ENCODE peak calls at places on chromosomes 5 and 9, in eight cellular contexts. O is HCT116, W is GM23338, A is OCI-LY7, J is MM.1S, B is GM23248, Y is PC-3, F is hepatocyte. P is an unnamed sample.

GRCh38 chr5:112165897-112166737 is 253.0 kb downstream of the EPB41L4A start:
- DNase-seq in Y (no peak), O (no peak), J (no peak), A (no peak), W (peak), B (no peak), F (peak), P (no peak)

GRCh38 chr9:95102001-95102433 is 215.5 kb downstream of the FANCC start:
- DNase-seq in W (no peak), Y (no peak), J (no peak), O (no peak), A (no peak), F (no peak), B (no peak), P (peak)

GRCh38 chr9:119453490-119453911 is 84.3 kb upstream of the BRINP1 start:
- DNase-seq in F (no peak), J (no peak), O (no peak), B (peak), A (no peak), Y (no peak), W (no peak), P (no peak)

GRCh38 chr9:118882674-118883073 is 486.6 kb downstream of the BRINP1 start:
- DNase-seq in W (no peak), B (peak), A (no peak), O (no peak), Y (peak), F (no peak), J (no peak), P (no peak)

GRCh38 chr5:112113565-112113964 is 305.5 kb downstream of the EPB41L4A start:
- DNase-seq in Y (no peak), F (no peak), W (no peak), A (no peak), O (no peak), B (no peak), J (no peak), P (no peak)

GRCh38 chr9:119556129-119556875 is 187.1 kb upstream of the BRINP1 start:
- DNase-seq in F (peak), W (peak), A (peak), J (peak), O (no peak), B (peak), Y (peak), P (peak)

GRCh38 chr5:23027830-23028229 is 174.7 kb upstream of the CDH12 start:
- DNase-seq in Y (no peak), B (no peak), W (no peak), J (no peak), F (no peak), O (no peak), A (no peak), P (no peak)

GRCh38 chr5:160310910-160311295 is 1.5 kb downstream of the CCNJL start:
- DNase-seq in J (no peak), F (no peak), W (peak), A (no peak), O (no peak), Y (no peak), B (no peak), P (peak)

GRCh38 chr9:77421506-77422265 is 226.4 kb downstream of the GNA14 start:
- DNase-seq in F (no peak), W (no peak), B (peak), O (no peak), Y (no peak), J (no peak), A (no peak), P (no peak)

GRCh38 chr9:108478871-108479332 is 376.9 kb downstream of the ACTL7B start:
- DNase-seq in B (peak), W (no peak), A (no peak), Y (peak), F (peak), J (no peak), O (no peak), P (no peak)

GRCh38 chr9:127846451-127847154 is 7.9 kb downstream of the ENG start:
- DNase-seq in J (no peak), Y (no peak), W (no peak), O (no peak), F (no peak), A (no peak), B (no peak), P (no peak)

GRCh38 chr9:119088002-119088401 is 281.2 kb downstream of the BRINP1 start:
- DNase-seq in B (no peak), A (no peak), F (no peak), W (peak), O (no peak), Y (no peak), J (no peak), P (no peak)

GRCh38 chr9:95193480-95193879 is 124.0 kb downstream of the FANCC start:
- DNase-seq in F (no peak), Y (no peak), B (no peak), W (no peak), O (no peak), J (no peak), A (no peak), P (no peak)

GRCh38 chr9:16884952-16885513 is 14.6 kb upstream of the BNC2 start:
- DNase-seq in O (no peak), A (no peak), F (no peak), J (peak), B (peak), W (no peak), Y (peak), P (no peak)

GRCh38 chr9:98784855-98785254 is 11.5 kb downstream of the ANKS6 start:
- DNase-seq in W (no peak), B (no peak), Y (no peak), A (no peak), J (no peak), F (no peak), O (no peak), P (no peak)

GRCh38 chr9:89791754-89792153 is 186.9 kb downstream of the GADD45G start:
- DNase-seq in F (no peak), B (no peak), W (no peak), O (no peak), Y (no peak), J (no peak), A (no peak), P (no peak)

GRCh38 chr9:35563791-35564197 is 41.3 kb upstream of the TESK1 start:
- DNase-seq in O (no peak), A (no peak), W (peak), B (no peak), Y (no peak), F (peak), J (no peak), P (peak)

GRCh38 chr5:145473032-145473642 is 362.0 kb downstream of the PRELID2 start:
- DNase-seq in O (no peak), Y (no peak), F (no peak), B (peak), W (no peak), J (no peak), A (no peak), P (no peak)

GRCh38 chr5:138773215-138773614 is 20.0 kb downstream of the CTNNA1 start:
- DNase-seq in B (peak), J (no peak), Y (no peak), A (no peak), F (no peak), W (no peak), O (no peak), P (no peak)

GRCh38 chr9:126299706-126300276 is 26.8 kb upstream of the MVB12B start:
- DNase-seq in Y (peak), W (no peak), A (no peak), F (no peak), J (no peak), O (no peak), B (peak), P (no peak)

GRCh38 chr9:86943223-86943870 is 4.0 kb downstream of the GAS1 start:
- DNase-seq in B (peak), O (no peak), F (peak), J (no peak), Y (no peak), W (peak), A (no peak), P (no peak)

GRCh38 chr5:117652640-117653280 is 1078.1 kb upstream of the SEMA6A start:
- DNase-seq in W (no peak), O (no peak), J (no peak), A (no peak), F (no peak), Y (no peak), B (no peak), P (no peak)

GRCh38 chr9:114757395-114757794 is 48.4 kb downstream of the TNFSF15 start:
- DNase-seq in B (peak), W (no peak), F (no peak), Y (no peak), J (no peak), O (no peak), A (no peak), P (no peak)

GRCh38 chr5:139745121-139745799 is 50.3 kb upstream of the PSD2 start:
- DNase-seq in Y (peak), J (no peak), O (peak), W (no peak), A (no peak), B (peak), F (peak), P (no peak)

GRCh38 chr9:128372188-128372641 is 1.0 kb downstream of the URM1 start:
- DNase-seq in F (no peak), J (no peak), A (peak), O (no peak), B (peak), Y (peak), W (no peak), P (no peak)

GRCh38 chr5:62652225-62652624 is 73.6 kb downstream of the LRRC70 start:
- DNase-seq in O (no peak), Y (no peak), F (no peak), J (no peak), A (no peak), W (no peak), B (no peak), P (no peak)

GRCh38 chr9:136784997-136785361 is 6.2 kb upstream of the TMEM141 start:
- DNase-seq in B (no peak), F (peak), Y (no peak), W (no peak), O (no peak), J (peak), A (no peak), P (no peak)

GRCh38 chr9:114155967-114156294 is 594 bp downstream of the COL27A1 start:
- DNase-seq in Y (no peak), F (no peak), A (no peak), O (no peak), W (peak), J (no peak), B (peak), P (peak)

GRCh38 chr9:113807173-113808061 is 68.7 kb upstream of the ZNF618 start:
- DNase-seq in B (peak), J (peak), W (peak), O (peak), A (peak), F (peak), Y (peak), P (peak)

GRCh38 chr9:87275039-87275725 is 222.5 kb upstream of the DAPK1 start:
- DNase-seq in A (no peak), O (no peak), W (no peak), J (no peak), Y (no peak), B (no peak), F (no peak), P (no peak)

GRCh38 chr9:87504938-87505337 is 7.3 kb downstream of the DAPK1 start:
- DNase-seq in Y (no peak), F (no peak), A (no peak), B (no peak), J (no peak), O (no peak), W (no peak), P (no peak)

GRCh38 chr9:89137548-89138462 is 40.8 kb downstream of the SHC3 start:
- DNase-seq in A (no peak), W (no peak), B (peak), Y (peak), O (peak), J (no peak), F (peak), P (no peak)

GRCh38 chr5:151047814-151048425 is 27.5 kb downstream of the GPX3 start:
- DNase-seq in J (no peak), Y (peak), A (peak), O (no peak), B (peak), W (peak), F (no peak), P (peak)

GRCh38 chr5:144144956-144145751 is 25.3 kb downstream of the YIPF5 start:
- DNase-seq in O (no peak), J (no peak), F (no peak), B (no peak), W (no peak), Y (no peak), A (no peak), P (no peak)

GRCh38 chr5:134110382-134110781 is 4.1 kb upstream of the TCF7 start:
- DNase-seq in O (no peak), B (no peak), W (no peak), J (no peak), Y (no peak), F (no peak), A (no peak), P (no peak)

GRCh38 chr5:153883829-153884228 is 154.9 kb downstream of the FAM114A2 start:
- DNase-seq in B (peak), A (no peak), J (no peak), W (no peak), F (peak), Y (no peak), O (no peak), P (peak)
- H2AFZ ChIP-seq in B (no peak), A (no peak), J (no peak), W (peak), F (no peak), Y (no peak), O (no peak), P (no peak)

DNA sequence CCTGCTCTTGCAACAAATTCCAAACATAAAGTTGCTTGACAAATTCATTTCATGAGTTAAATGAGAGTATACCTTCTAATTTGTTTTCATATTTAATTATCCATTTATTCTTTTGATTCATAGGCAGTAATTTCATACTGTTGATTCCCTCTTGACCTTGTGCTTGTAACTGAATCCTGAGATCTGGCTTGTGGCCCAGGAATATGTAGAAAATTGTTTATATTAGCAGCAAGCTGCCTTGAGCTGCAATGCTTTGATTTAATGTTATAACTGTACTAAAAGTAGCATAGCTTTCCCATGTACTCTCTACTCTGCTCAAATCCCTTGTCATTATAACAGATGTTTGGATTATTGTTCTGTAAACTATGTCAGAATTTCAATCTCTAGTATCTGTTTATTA is 780.7 kb downstream of the NR2F1-AS1 start:
- DNase-seq in A (no peak), J (no peak), W (no peak), Y (no peak), O (no peak), B (no peak), F (no peak), P (no peak)
- TF ChIP-seq EZH2phosphoT487 in A (no peak), J (no peak), W (no peak), Y (no peak), O (no peak), B (no peak), F (no peak), P (no peak)

GRCh38 chr5:95620870-95621838 is 1.3 kb downstream of the GPR150 start:
- DNase-seq in J (no peak), Y (no peak), W (peak), F (peak), B (peak), O (no peak), A (no peak), P (peak)

GRCh38 chr5:95617057-95617456 is 2.8 kb upstream of the GPR150 start:
- DNase-seq in A (no peak), B (peak), J (no peak), Y (no peak), W (no peak), F (no peak), O (no peak), P (no peak)

GRCh38 chr5:95620030-95620869 is at the start of gene GPR150:
- DNase-seq in O (no peak), B (peak), F (peak), W (peak), Y (peak), J (peak), A (no peak), P (peak)

GRCh38 chr5:95619518-95620029 is 313 bp upstream of the GPR150 start:
- DNase-seq in F (no peak), J (no peak), B (no peak), A (no peak), O (no peak), W (no peak), Y (no peak), P (peak)

GRCh38 chr5:95619096-95619495 is 791 bp upstream of the GPR150 start:
- DNase-seq in A (no peak), J (no peak), O (no peak), Y (no peak), F (no peak), B (peak), W (no peak), P (no peak)
- H2AFZ ChIP-seq in A (no peak), J (no peak), O (no peak), Y (no peak), F (no peak), B (peak), W (no peak), P (no peak)

DNA sequence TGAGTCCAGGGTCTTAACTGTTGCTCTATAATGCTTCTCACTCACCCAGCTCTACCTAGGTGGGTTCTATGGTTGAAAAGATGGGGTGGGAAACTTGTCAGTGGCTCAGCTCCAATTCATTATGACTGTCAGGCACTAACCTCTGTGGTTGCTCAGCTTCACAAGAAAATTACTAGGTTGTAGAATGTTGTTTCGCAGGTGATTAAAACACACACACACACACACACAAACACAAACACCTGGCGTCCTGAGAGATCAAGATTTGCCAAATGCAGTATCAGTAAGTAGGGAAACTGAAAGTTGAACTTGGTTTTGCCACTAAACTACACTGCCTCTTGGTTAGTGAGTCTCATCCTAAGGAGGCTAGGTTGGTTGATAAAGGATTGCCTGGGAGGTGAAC is 2.8 kb downstream of the MCCC2 start:
- DNase-seq in J (peak), F (no peak), Y (no peak), B (no peak), O (no peak), A (no peak), W (no peak), P (no peak)
- TF ChIP-seq EZH2phosphoT487 in J (no peak), F (no peak), Y (no peak), B (no peak), O (no peak), A (no peak), W (no peak), P (no peak)

DNA sequence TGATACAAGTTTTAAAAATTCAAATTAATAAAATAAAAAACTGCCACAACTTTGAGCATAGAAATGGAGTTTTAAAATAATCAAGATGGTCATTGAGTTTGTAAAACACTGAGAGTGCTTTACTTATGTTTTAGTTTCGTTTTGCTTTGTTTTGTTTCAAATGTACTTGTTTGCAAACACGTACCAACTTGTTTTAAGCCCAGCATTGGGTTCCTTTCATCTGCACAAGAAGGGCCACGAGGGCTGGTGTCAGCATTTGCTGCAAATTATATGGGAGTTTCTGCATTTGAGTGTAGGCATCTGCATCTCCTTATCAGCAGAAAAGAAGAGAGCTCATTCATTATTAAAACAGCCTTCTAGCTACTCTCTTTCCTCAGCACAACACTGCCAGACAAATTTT is 95.4 kb upstream of the CAST start:
- DNase-seq in A (no peak), O (no peak), B (no peak), Y (no peak), W (no peak), F (no peak), J (peak), P (no peak)
- H2AFZ ChIP-seq in A (no peak), O (no peak), B (no peak), Y (peak), W (peak), F (no peak), J (peak), P (no peak)

GRCh38 chr5:135887447-135887864 is 8.2 kb downstream of the IL9 start:
- DNase-seq in B (peak), J (peak), F (peak), O (peak), A (peak), Y (peak), W (peak), P (peak)
- TF ChIP-seq EZH2phosphoT487 in B (no peak), J (no peak), F (no peak), O (no peak), A (no peak), Y (no peak), W (no peak), P (no peak)